ENCODE peak calls at places on chromosomes 3 and 15, in four cellular contexts. Z, N, V and K are unnamed samples.

GRCh38 chr15:81783586-81783985 is 262.2 kb downstream of the MEX3B start:
- DNase-seq in Z (no peak), N (no peak), V (no peak), K (no peak)

GRCh38 chr3:50323614-50324199 is 1.2 kb upstream of the HYAL2 start:
- DNase-seq in Z (no peak), N (no peak), V (no peak), K (no peak)

GRCh38 chr3:73100734-73101550 is 39.5 kb downstream of the EBLN2 start:
- DNase-seq in Z (peak; percentile 87), N (peak; percentile 86), V (peak; percentile 93), K (peak; percentile 48)

GRCh38 chr3:44522494-44522933 is 32.5 kb upstream of the ZKSCAN7 start:
- DNase-seq in Z (no peak), N (no peak), V (no peak), K (no peak)

GRCh38 chr15:99452728-99453643 is 112.8 kb upstream of the MEF2A start:
- DNase-seq in Z (peak; percentile 91), N (peak; percentile 60), V (no peak), K (no peak)

GRCh38 chr3:45603226-45603625 is 8.7 kb downstream of the LIMD1 start:
- DNase-seq in Z (no peak), N (no peak), V (no peak), K (no peak)

GRCh38 chr15:93179072-93179471 is 90.1 kb upstream of the RGMA start:
- DNase-seq in Z (peak; percentile 64), N (no peak), V (peak; percentile 52), K (no peak)

GRCh38 chr15:51405646-51406194 is 64.3 kb downstream of the GLDN start:
- DNase-seq in Z (no peak), N (no peak), V (no peak), K (no peak)

GRCh38 chr15:66404532-66404931 is 17.8 kb downstream of the MAP2K1 start:
- DNase-seq in Z (no peak), N (no peak), V (no peak), K (no peak)

GRCh38 chr3:151415289-151415688 is 30.7 kb upstream of the P2RY12 start:
- DNase-seq in Z (no peak), N (no peak), V (no peak), K (no peak)

DNA sequence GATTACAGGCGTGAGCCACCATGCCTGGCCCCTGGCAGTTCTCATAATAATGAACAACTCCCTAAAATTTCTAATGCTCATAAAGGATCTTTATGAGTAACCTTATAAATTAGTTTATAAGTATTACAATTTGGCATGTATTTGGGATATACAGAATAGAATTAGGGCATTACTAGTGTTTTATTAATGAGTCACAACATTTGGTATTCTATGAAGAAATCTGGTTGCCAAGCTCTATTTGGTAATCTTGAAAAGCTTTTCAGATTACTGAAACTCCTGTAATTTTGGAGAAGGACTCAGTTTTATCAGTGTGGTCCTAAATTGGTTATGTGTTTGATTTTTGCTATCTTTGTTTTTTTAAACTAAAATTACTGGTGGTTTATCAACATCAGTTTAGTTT is 45.8 kb downstream of the TM6SF1 start:
- DNase-seq in Z (no peak), N (no peak), V (no peak), K (no peak)
- H3K36me3 ChIP-seq in Z (peaks cover 52% of the 10 kb centered on the region), N (peaks cover 6% of the 10 kb centered on the region), V (no peaks in the 10 kb centered on the region), K (no peaks in the 10 kb centered on the region)

GRCh38 chr15:74013374-74013893 is 18.9 kb downstream of the PML start:
- DNase-seq in Z (no peak), N (no peak), V (no peak), K (no peak)

GRCh38 chr15:74011610-74012009 is 17.1 kb downstream of the PML start:
- DNase-seq in Z (peak; percentile 68), N (no peak), V (no peak), K (no peak)

GRCh38 chr15:74008901-74009300 is 14.4 kb downstream of the PML start:
- DNase-seq in Z (no peak), N (no peak), V (no peak), K (no peak)

GRCh38 chr15:74007820-74008371 is 13.4 kb downstream of the PML start:
- DNase-seq in Z (no peak), N (no peak), V (no peak), K (no peak)

DNA sequence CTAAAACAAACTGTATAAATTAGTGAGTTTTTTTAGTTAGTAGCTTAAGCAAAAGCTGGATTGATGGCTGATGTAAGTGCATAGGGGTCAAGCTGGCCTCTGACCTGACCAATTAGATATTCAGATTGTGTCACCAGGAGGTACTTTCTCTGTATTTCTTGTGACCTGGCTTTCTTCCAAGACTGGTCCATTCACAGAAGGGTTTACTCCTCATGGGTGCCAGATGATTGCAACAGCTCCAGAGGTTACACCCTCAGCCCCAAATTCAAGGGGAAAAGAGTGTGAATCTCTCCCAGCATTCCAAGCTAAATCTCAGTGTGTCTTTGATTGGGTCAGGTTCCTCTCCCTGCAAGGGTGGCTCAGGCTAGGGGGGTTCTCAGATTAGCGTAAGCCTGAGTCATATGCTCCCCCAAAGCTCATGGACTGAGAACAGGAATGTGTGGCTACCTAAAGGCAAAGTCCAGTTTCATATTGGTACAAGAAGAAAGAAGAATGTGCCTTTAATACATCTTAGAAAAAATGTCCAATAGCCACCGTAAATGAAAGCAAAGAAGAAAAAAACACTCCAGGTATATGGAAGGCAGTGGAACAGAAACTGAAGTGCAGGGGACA is 16.5 kb downstream of the PML start:
- DNase-seq in Z (no peak), N (no peak), V (peak; percentile 43), K (no peak)
- H3K4me1 ChIP-seq in Z (no peaks in the 10 kb centered on the region), N (peaks cover 23% of the 10 kb centered on the region), V (peaks cover 16% of the 10 kb centered on the region), K (peaks cover 6% of the 10 kb centered on the region)

DNA sequence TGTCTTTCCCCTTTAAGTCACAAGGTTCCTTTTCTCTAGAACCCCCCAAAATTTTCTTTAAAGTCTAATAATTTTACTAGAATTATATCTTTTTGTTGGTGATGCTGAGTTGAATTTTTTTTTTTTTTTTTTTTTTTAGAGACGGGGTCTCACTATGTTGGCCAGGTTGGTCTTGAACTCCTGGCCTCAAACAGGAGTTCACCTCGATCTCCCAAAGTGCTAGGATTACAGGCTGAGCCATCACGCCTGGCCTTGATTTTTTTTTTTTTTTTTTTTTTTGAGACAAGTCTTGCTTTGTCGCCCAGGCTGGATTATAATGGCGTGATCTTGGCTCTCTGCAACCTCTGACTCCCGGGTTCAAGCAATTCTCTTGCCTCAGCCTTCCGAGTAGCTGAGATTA is 12.2 kb downstream of the SEC13 start:
- DNase-seq in Z (no peak), N (no peak), V (no peak), K (no peak)
- H3K36me3 ChIP-seq in Z (peaks cover 92% of the 10 kb centered on the region), N (peaks cover 14% of the 10 kb centered on the region), V (no peaks in the 10 kb centered on the region), K (no peaks in the 10 kb centered on the region)

GRCh38 chr3:177760803-177761202 is 563.5 kb upstream of the TBL1XR1 start:
- DNase-seq in Z (no peak), N (no peak), V (no peak), K (no peak)

GRCh38 chr3:177764377-177764912 is 567.2 kb upstream of the TBL1XR1 start:
- DNase-seq in Z (no peak), N (no peak), V (no peak), K (no peak)
- H3K4me1 ChIP-seq in Z (no peaks in the 10 kb centered on the region), N (no peaks in the 10 kb centered on the region), V (no peaks in the 10 kb centered on the region), K (no peaks in the 10 kb centered on the region)

DNA sequence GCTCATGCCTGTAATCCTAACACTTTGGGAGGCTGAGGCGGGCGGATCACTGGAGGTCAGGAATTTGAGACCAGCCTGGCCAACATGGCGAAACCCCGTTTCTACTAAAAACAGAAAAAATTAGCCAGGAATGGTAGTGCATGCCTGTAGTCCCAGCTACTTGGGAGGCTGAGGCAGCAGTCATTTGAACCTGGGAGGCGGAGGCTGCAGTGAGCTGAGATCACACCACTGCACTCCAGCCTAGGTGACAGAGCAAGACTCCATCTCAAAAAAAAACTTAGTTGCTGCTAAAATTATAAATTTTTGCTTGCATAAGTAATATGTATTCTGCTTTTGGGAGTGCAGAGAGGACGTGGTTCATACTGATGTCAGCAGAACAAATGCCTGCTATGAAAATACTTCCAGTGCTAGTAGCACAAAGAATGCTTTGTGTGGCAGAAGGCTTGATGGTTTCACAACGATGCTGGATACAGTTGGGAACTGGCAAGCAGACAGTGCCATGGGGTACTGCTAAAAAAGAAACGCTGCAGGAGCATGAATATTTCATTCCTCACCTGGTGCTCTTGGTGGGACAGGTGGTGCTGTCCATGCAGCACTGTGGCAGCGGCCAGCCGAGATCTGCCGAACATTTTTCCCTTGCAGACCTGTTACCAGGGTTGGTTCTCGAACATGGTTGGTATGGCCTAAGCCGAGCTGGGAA is 31.1 kb downstream of the FBXL22 start:
- DNase-seq in Z (no peak), N (peak; percentile 57), V (no peak), K (no peak)
- H3K36me3 ChIP-seq in Z (peaks cover 85% of the 10 kb centered on the region), N (peaks cover 3% of the 10 kb centered on the region), V (no peaks in the 10 kb centered on the region), K (peaks cover 6% of the 10 kb centered on the region)

GRCh38 chr15:75107905-75108838 is 84.8 kb downstream of the PPCDC start:
- DNase-seq in Z (no peak), N (no peak), V (peak; percentile 26), K (no peak)
- H3K4me1 ChIP-seq in Z (no peaks in the 10 kb centered on the region), N (no peaks in the 10 kb centered on the region), V (peaks cover 25% of the 10 kb centered on the region), K (peaks cover 6% of the 10 kb centered on the region)

DNA sequence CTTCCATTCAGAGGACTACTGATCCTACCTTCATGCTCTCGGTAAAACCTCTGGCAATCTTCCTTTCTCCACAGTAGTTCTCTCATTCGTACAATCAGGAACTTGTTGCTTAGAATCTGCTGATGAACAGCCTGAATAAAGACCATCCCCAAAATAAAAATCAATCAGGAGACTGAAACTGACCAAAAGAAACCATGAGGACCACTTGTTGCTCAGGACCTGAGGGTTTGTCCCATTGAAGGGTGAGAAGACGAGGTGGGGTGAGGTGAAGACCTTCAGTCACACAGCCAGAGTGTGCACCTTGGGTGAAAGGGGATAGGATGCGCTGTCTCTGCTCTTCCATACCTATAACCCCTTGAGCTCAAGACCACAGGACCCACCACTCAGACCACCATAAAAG is 36.8 kb downstream of the SPINK8 start:
- DNase-seq in Z (no peak), N (no peak), V (no peak), K (no peak)
- H3K36me3 ChIP-seq in Z (peaks cover 56% of the 10 kb centered on the region), N (no peaks in the 10 kb centered on the region), V (no peaks in the 10 kb centered on the region), K (peaks cover 4% of the 10 kb centered on the region)